ENCODE peak calls at places on chromosome 19, in eight cellular contexts. J is right lobe of liver, K is activated B cell treated with CpG ODN at 0.5 μM for 24 hours, P is neural crest cell, Z is Panc1, U is AG09319, R is mammary epithelial cell, W is A549. S is an unnamed sample.

GRCh38 chr19:46862504-46862835 is 1.7 kb downstream of the ARHGAP35 start:
- DNase-seq in J (no peak), K (no peak), P (no peak), Z (no peak), U (no peak), R (no peak), W (no peak), S (no peak)

GRCh38 chr19:14059093-14059480 is 2.8 kb downstream of the PALM3 start:
- DNase-seq in J (no peak), K (peak; percentile 35), P (peak; percentile 36), Z (no peak), U (no peak), R (no peak), W (no peak), S (no peak)

GRCh38 chr19:12034610-12035009 is 869 bp downstream of the ZNF433 start:
- DNase-seq in J (no peak), K (no peak), P (no peak), Z (no peak), U (no peak), R (no peak), W (no peak), S (no peak)

GRCh38 chr19:56105090-56105701 is 15.9 kb downstream of the ZNF787 start:
- DNase-seq in J (peak; percentile 83), K (peak; percentile 49), P (peak; percentile 40), Z (no peak), U (no peak), R (peak; percentile 71), W (peak; percentile 57), S (peak; percentile 74)

GRCh38 chr19:53904909-53905308 is 4.2 kb upstream of the CACNG7 start:
- DNase-seq in J (no peak), K (no peak), P (no peak), Z (no peak), U (no peak), R (peak; percentile 24), W (no peak), S (no peak)

GRCh38 chr19:13277104-13277809 is 127.0 kb downstream of the IER2 start:
- DNase-seq in J (no peak), K (peak; percentile 36), P (peak; percentile 64), Z (peak; percentile 64), U (peak; percentile 30), R (peak; percentile 63), W (peak; percentile 47), S (peak; percentile 4)

GRCh38 chr19:15672580-15673175 is at the start of gene CYP4F12:
- DNase-seq in J (peak; percentile 92), K (no peak), P (no peak), Z (no peak), U (no peak), R (peak; percentile 33), W (peak; percentile 36), S (no peak)

GRCh38 chr19:45653634-45654033 is 14.4 kb upstream of the GIPR start:
- DNase-seq in J (no peak), K (no peak), P (no peak), Z (no peak), U (no peak), R (no peak), W (no peak), S (no peak)

GRCh38 chr19:19568802-19569756 is 31.0 kb downstream of the CILP2 start:
- DNase-seq in J (no peak), K (no peak), P (no peak), Z (no peak), U (no peak), R (peak; percentile 34), W (no peak), S (no peak)

GRCh38 chr19:32688315-32688714 is 3.3 kb upstream of the NUDT19 start:
- DNase-seq in J (no peak), K (no peak), P (no peak), Z (no peak), U (no peak), R (no peak), W (no peak), S (no peak)

GRCh38 chr19:55472463-55472862 is 4.0 kb upstream of the ZNF628 start:
- DNase-seq in J (peak; percentile 13), K (no peak), P (no peak), Z (no peak), U (no peak), R (peak; percentile 75), W (no peak), S (no peak)

GRCh38 chr19:6273701-6274601 is 5.8 kb downstream of the MLLT1 start:
- DNase-seq in J (peak; percentile 89), K (no peak), P (no peak), Z (no peak), U (peak; percentile 77), R (peak; percentile 83), W (no peak), S (peak; percentile 32)

GRCh38 chr19:45528149-45528743 is 21.0 kb downstream of the VASP start:
- DNase-seq in J (no peak), K (no peak), P (no peak), Z (no peak), U (no peak), R (peak; percentile 72), W (no peak), S (no peak)

GRCh38 chr19:18464646-18465045 is 26.7 kb upstream of the ISYNA1 start:
- DNase-seq in J (peak; percentile 78), K (no peak), P (no peak), Z (no peak), U (peak; percentile 91), R (no peak), W (no peak), S (no peak)

GRCh38 chr19:13164370-13165090 is 14.3 kb downstream of the IER2 start:
- DNase-seq in J (peak; percentile 70), K (peak; percentile 24), P (peak; percentile 80), Z (no peak), U (no peak), R (peak; percentile 75), W (no peak), S (no peak)

GRCh38 chr19:32201661-32202060 is 143.7 kb upstream of the ZNF507 start:
- DNase-seq in J (peak; percentile 22), K (no peak), P (no peak), Z (no peak), U (no peak), R (no peak), W (no peak), S (no peak)

GRCh38 chr19:51735759-51736449 is 12.1 kb upstream of the HAS1 start:
- DNase-seq in J (peak; percentile 51), K (no peak), P (no peak), Z (no peak), U (no peak), R (no peak), W (no peak), S (no peak)

GRCh38 chr19:13764821-13765394 is 586 bp downstream of the MRI1 start:
- DNase-seq in J (peak; percentile 52), K (peak; percentile 37), P (peak; percentile 16), Z (no peak), U (no peak), R (no peak), W (no peak), S (no peak)

GRCh38 chr19:13163609-13164364 is 13.6 kb downstream of the IER2 start:
- DNase-seq in J (peak; percentile 62), K (peak; percentile 50), P (peak; percentile 64), Z (no peak), U (peak; percentile 76), R (peak; percentile 50), W (no peak), S (no peak)

GRCh38 chr19:16587031-16588023 is 15.1 kb upstream of the SLC35E1 start:
- DNase-seq in J (peak; percentile 48), K (peak; percentile 69), P (no peak), Z (no peak), U (no peak), R (peak; percentile 61), W (no peak), S (no peak)

GRCh38 chr19:50516859-50517703 is 3.4 kb upstream of the ASPDH start:
- DNase-seq in J (no peak), K (no peak), P (no peak), Z (no peak), U (no peak), R (no peak), W (peak; percentile 47), S (no peak)

GRCh38 chr19:2478324-2478755 is 2.4 kb downstream of the GADD45B start:
- DNase-seq in J (peak; percentile 81), K (peak; percentile 49), P (no peak), Z (no peak), U (no peak), R (peak; percentile 75), W (no peak), S (no peak)
- TF ChIP-seq CTCF in J (peak; percentile 9), K (no peak), P (peak; percentile 55), Z (no peak), U (peak; percentile 23), R (peak; percentile 45), W (no peak), S (peak; percentile 18)

GRCh38 chr19:57558525-57558924 is 1.1 kb downstream of the ZNF550 start:
- DNase-seq in J (no peak), K (no peak), P (no peak), Z (no peak), U (no peak), R (no peak), W (no peak), S (no peak)
- TF ChIP-seq CTCF in J (no peak), K (no peak), P (no peak), Z (no peak), U (no peak), R (no peak), W (no peak), S (peak; percentile 17)

DNA sequence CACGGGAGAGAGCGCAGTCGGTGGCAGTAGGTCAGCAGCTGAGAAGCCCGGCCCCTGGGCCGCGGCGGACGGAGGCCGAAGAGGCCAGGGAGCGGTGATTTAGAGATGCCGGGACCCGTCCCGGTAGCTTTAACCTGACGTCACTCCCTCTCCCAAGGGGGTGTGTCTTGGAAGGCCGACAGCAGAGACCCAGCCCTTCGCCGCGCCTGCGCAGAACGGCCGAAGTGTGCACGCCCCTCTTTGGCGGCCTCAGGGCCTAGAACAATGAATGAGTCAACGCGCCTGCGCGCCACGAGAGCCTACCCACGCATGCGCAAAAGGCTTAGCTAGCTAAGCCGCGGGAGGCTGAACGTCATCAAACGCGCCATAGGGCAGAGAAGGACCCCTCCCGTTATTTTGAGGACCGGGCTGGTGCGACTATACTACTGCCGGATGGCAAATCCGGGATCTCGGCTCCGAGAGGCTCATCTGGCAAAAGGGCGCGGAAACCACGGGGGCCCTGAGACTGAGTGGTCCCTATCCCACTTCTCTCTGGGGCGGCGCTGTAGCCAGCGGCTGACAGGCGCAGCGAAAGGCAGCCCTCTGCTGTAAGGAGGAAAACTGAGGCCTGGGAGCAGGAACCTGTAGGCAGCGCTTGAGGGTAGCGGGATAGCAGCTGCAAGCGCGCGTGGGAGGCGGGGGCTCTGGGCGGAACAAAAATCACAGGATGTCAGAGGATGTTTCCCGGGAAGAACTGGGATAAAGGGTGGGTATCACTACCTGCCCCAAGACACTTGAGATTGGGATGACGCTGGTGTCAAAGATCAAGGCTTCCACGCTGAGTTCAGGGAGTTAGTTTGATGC is at the start of the genes IRGQ and ZNF576:
- DNase-seq in J (peak; percentile 100), K (peak; percentile 99), P (peak; percentile 100), Z (peak; percentile 93), U (peak; percentile 99), R (peak; percentile 99), W (peak; percentile 99), S (peak; percentile 92)
- TF ChIP-seq CTCF in J (no peak), K (no peak), P (no peak), Z (no peak), U (peak; percentile 3), R (no peak), W (no peak), S (no peak)

DNA sequence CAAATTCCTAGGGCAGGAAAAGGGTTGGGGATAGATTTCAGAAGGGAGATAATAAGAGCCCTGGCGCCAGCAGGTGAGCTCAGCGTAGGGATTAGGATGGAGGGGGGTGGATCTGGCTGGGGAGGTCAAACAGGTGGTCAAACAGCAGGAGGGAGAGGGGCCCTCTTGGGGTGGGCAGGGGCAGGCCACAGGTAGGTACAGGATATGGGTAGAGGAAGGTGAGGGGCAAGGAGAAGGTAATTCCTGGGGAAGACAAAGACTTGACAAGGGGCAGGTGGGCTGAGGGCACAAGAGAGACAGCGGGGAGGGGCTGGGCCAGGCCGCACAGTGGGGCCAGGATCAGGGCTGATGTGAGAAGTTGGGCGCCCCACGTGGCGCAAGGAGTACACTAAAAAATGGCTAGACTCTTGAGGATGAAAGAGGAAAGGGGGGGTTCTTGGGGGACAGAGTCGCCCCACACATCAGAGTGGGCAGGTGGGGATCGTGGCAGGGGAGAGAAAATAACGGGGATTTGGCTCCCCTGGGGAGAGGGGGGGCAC is 713 bp downstream of the KRI1 start:
- DNase-seq in J (peak; percentile 44), K (no peak), P (no peak), Z (no peak), U (no peak), R (no peak), W (peak; percentile 67), S (no peak)
- TF ChIP-seq CTCF in J (no peak), K (no peak), P (no peak), Z (no peak), U (peak; percentile 35), R (peak; percentile 48), W (no peak), S (peak; percentile 39)

S was measured in epithelial cell of proximal tubule.